ENCODE peak calls at places on chromosomes 7 and 10, in eight cellular contexts. One of them, this sample, is unnamed.
A peak's percentile ranks its signal among the peaks of the same experiment; 100 is the strongest.

GRCh38 chr10:117461766-117462423 is 80.7 kb upstream of the EMX2 start:
- DNase-seq in RPMI7951: peak; percentile 47
- DNase-seq in stromal cell of bone marrow: peak; percentile 97
- DNase-seq in stimulated activated CD4-positive, alpha-beta T cell treated with anti-CD3 and anti-CD28 coated beads, Interleukin-1b, Interleukin-23, amount 100 ng/mL, for 4 hours: no peak
- DNase-seq in B cell: no peak
- DNase-seq in activated naive CD4-positive, alpha-beta T cell treated with anti-CD3 and anti-CD28 coated beads, Interleukin-2, amount 10 ng/mL, durations not matched to agents 7 days and 5 days: no peak
- DNase-seq in SHP77: no peak
- DNase-seq in ascending aorta: peak; percentile 48
- DNase-seq in this sample: no peak

GRCh38 chr10:28470873-28471704 is 61.8 kb upstream of the WAC start:
- DNase-seq in RPMI7951: peak; percentile 2
- DNase-seq in stromal cell of bone marrow: no peak
- DNase-seq in stimulated activated CD4-positive, alpha-beta T cell treated with anti-CD3 and anti-CD28 coated beads, Interleukin-1b, Interleukin-23, amount 100 ng/mL, for 4 hours: no peak
- DNase-seq in B cell: no peak
- DNase-seq in activated naive CD4-positive, alpha-beta T cell treated with anti-CD3 and anti-CD28 coated beads, Interleukin-2, amount 10 ng/mL, durations not matched to agents 7 days and 5 days: no peak
- DNase-seq in SHP77: no peak
- DNase-seq in ascending aorta: no peak
- DNase-seq in this sample: no peak

GRCh38 chr10:68333058-68333395 is 299 bp upstream of the PBLD start:
- DNase-seq in RPMI7951: no peak
- DNase-seq in stromal cell of bone marrow: no peak
- DNase-seq in stimulated activated CD4-positive, alpha-beta T cell treated with anti-CD3 and anti-CD28 coated beads, Interleukin-1b, Interleukin-23, amount 100 ng/mL, for 4 hours: no peak
- DNase-seq in B cell: no peak
- DNase-seq in activated naive CD4-positive, alpha-beta T cell treated with anti-CD3 and anti-CD28 coated beads, Interleukin-2, amount 10 ng/mL, durations not matched to agents 7 days and 5 days: no peak
- DNase-seq in SHP77: no peak
- DNase-seq in ascending aorta: no peak
- DNase-seq in this sample: no peak

GRCh38 chr10:128709975-128710794 is 584.0 kb upstream of the MKI67 start:
- DNase-seq in RPMI7951: no peak
- DNase-seq in stromal cell of bone marrow: no peak
- DNase-seq in stimulated activated CD4-positive, alpha-beta T cell treated with anti-CD3 and anti-CD28 coated beads, Interleukin-1b, Interleukin-23, amount 100 ng/mL, for 4 hours: no peak
- DNase-seq in B cell: no peak
- DNase-seq in activated naive CD4-positive, alpha-beta T cell treated with anti-CD3 and anti-CD28 coated beads, Interleukin-2, amount 10 ng/mL, durations not matched to agents 7 days and 5 days: no peak
- DNase-seq in SHP77: no peak
- DNase-seq in ascending aorta: no peak
- DNase-seq in this sample: no peak

GRCh38 chr7:120856621-120857352 is 1.2 kb downstream of the TSPAN12 start:
- DNase-seq in RPMI7951: peak; percentile 28
- DNase-seq in stromal cell of bone marrow: no peak
- DNase-seq in stimulated activated CD4-positive, alpha-beta T cell treated with anti-CD3 and anti-CD28 coated beads, Interleukin-1b, Interleukin-23, amount 100 ng/mL, for 4 hours: no peak
- DNase-seq in B cell: peak; percentile 48
- DNase-seq in activated naive CD4-positive, alpha-beta T cell treated with anti-CD3 and anti-CD28 coated beads, Interleukin-2, amount 10 ng/mL, durations not matched to agents 7 days and 5 days: peak; percentile 27
- DNase-seq in SHP77: peak; percentile 86
- DNase-seq in ascending aorta: no peak
- DNase-seq in this sample: peak; percentile 83

GRCh38 chr10:33290286-33291052 is 44.0 kb downstream of the NRP1 start:
- DNase-seq in RPMI7951: peak; percentile 72
- DNase-seq in stromal cell of bone marrow: no peak
- DNase-seq in stimulated activated CD4-positive, alpha-beta T cell treated with anti-CD3 and anti-CD28 coated beads, Interleukin-1b, Interleukin-23, amount 100 ng/mL, for 4 hours: no peak
- DNase-seq in B cell: no peak
- DNase-seq in activated naive CD4-positive, alpha-beta T cell treated with anti-CD3 and anti-CD28 coated beads, Interleukin-2, amount 10 ng/mL, durations not matched to agents 7 days and 5 days: no peak
- DNase-seq in SHP77: no peak
- DNase-seq in ascending aorta: no peak
- DNase-seq in this sample: no peak

GRCh38 chr7:23471090-23471859 is 984 bp upstream of the IGF2BP3 start:
- DNase-seq in RPMI7951: peak; percentile 88
- DNase-seq in stromal cell of bone marrow: no peak
- DNase-seq in stimulated activated CD4-positive, alpha-beta T cell treated with anti-CD3 and anti-CD28 coated beads, Interleukin-1b, Interleukin-23, amount 100 ng/mL, for 4 hours: no peak
- DNase-seq in B cell: peak; percentile 47
- DNase-seq in activated naive CD4-positive, alpha-beta T cell treated with anti-CD3 and anti-CD28 coated beads, Interleukin-2, amount 10 ng/mL, durations not matched to agents 7 days and 5 days: peak; percentile 66
- DNase-seq in SHP77: peak; percentile 98
- DNase-seq in ascending aorta: no peak
- DNase-seq in this sample: peak; percentile 85

GRCh38 chr10:62046522-62047239 is 145.2 kb downstream of the ARID5B start:
- DNase-seq in RPMI7951: peak; percentile 83
- DNase-seq in stromal cell of bone marrow: no peak
- DNase-seq in stimulated activated CD4-positive, alpha-beta T cell treated with anti-CD3 and anti-CD28 coated beads, Interleukin-1b, Interleukin-23, amount 100 ng/mL, for 4 hours: no peak
- DNase-seq in B cell: peak; percentile 47
- DNase-seq in activated naive CD4-positive, alpha-beta T cell treated with anti-CD3 and anti-CD28 coated beads, Interleukin-2, amount 10 ng/mL, durations not matched to agents 7 days and 5 days: no peak
- DNase-seq in SHP77: no peak
- DNase-seq in ascending aorta: no peak
- DNase-seq in this sample: no peak

GRCh38 chr10:77259475-77259874 is 378.1 kb downstream of the KCNMA1 start:
- DNase-seq in RPMI7951: no peak
- DNase-seq in stromal cell of bone marrow: no peak
- DNase-seq in stimulated activated CD4-positive, alpha-beta T cell treated with anti-CD3 and anti-CD28 coated beads, Interleukin-1b, Interleukin-23, amount 100 ng/mL, for 4 hours: no peak
- DNase-seq in B cell: no peak
- DNase-seq in activated naive CD4-positive, alpha-beta T cell treated with anti-CD3 and anti-CD28 coated beads, Interleukin-2, amount 10 ng/mL, durations not matched to agents 7 days and 5 days: no peak
- DNase-seq in SHP77: no peak
- DNase-seq in ascending aorta: no peak
- DNase-seq in this sample: no peak

GRCh38 chr10:34217524-34217923 is 597.6 kb downstream of the PARD3 start:
- DNase-seq in RPMI7951: no peak
- DNase-seq in stromal cell of bone marrow: no peak
- DNase-seq in stimulated activated CD4-positive, alpha-beta T cell treated with anti-CD3 and anti-CD28 coated beads, Interleukin-1b, Interleukin-23, amount 100 ng/mL, for 4 hours: no peak
- DNase-seq in B cell: no peak
- DNase-seq in activated naive CD4-positive, alpha-beta T cell treated with anti-CD3 and anti-CD28 coated beads, Interleukin-2, amount 10 ng/mL, durations not matched to agents 7 days and 5 days: no peak
- DNase-seq in SHP77: no peak
- DNase-seq in ascending aorta: no peak
- DNase-seq in this sample: no peak

GRCh38 chr10:88672041-88672440 is 7.8 kb downstream of the LIPF start:
- DNase-seq in RPMI7951: peak; percentile 13
- DNase-seq in stromal cell of bone marrow: no peak
- DNase-seq in stimulated activated CD4-positive, alpha-beta T cell treated with anti-CD3 and anti-CD28 coated beads, Interleukin-1b, Interleukin-23, amount 100 ng/mL, for 4 hours: no peak
- DNase-seq in B cell: no peak
- DNase-seq in activated naive CD4-positive, alpha-beta T cell treated with anti-CD3 and anti-CD28 coated beads, Interleukin-2, amount 10 ng/mL, durations not matched to agents 7 days and 5 days: no peak
- DNase-seq in SHP77: no peak
- DNase-seq in ascending aorta: no peak
- DNase-seq in this sample: no peak

GRCh38 chr10:118546479-118546878 is 49.0 kb downstream of the PRLHR start:
- DNase-seq in RPMI7951: no peak
- DNase-seq in stromal cell of bone marrow: no peak
- DNase-seq in stimulated activated CD4-positive, alpha-beta T cell treated with anti-CD3 and anti-CD28 coated beads, Interleukin-1b, Interleukin-23, amount 100 ng/mL, for 4 hours: no peak
- DNase-seq in B cell: no peak
- DNase-seq in activated naive CD4-positive, alpha-beta T cell treated with anti-CD3 and anti-CD28 coated beads, Interleukin-2, amount 10 ng/mL, durations not matched to agents 7 days and 5 days: no peak
- DNase-seq in SHP77: no peak
- DNase-seq in ascending aorta: no peak
- DNase-seq in this sample: no peak

GRCh38 chr10:9807848-9808247 is 1209.8 kb upstream of the CELF2 start:
- DNase-seq in RPMI7951: no peak
- DNase-seq in stromal cell of bone marrow: no peak
- DNase-seq in stimulated activated CD4-positive, alpha-beta T cell treated with anti-CD3 and anti-CD28 coated beads, Interleukin-1b, Interleukin-23, amount 100 ng/mL, for 4 hours: no peak
- DNase-seq in B cell: no peak
- DNase-seq in activated naive CD4-positive, alpha-beta T cell treated with anti-CD3 and anti-CD28 coated beads, Interleukin-2, amount 10 ng/mL, durations not matched to agents 7 days and 5 days: no peak
- DNase-seq in SHP77: no peak
- DNase-seq in ascending aorta: no peak
- DNase-seq in this sample: no peak

GRCh38 chr7:157405914-157406810 is 69.4 kb downstream of the DNAJB6 start:
- DNase-seq in RPMI7951: no peak
- DNase-seq in stromal cell of bone marrow: no peak
- DNase-seq in stimulated activated CD4-positive, alpha-beta T cell treated with anti-CD3 and anti-CD28 coated beads, Interleukin-1b, Interleukin-23, amount 100 ng/mL, for 4 hours: no peak
- DNase-seq in B cell: no peak
- DNase-seq in activated naive CD4-positive, alpha-beta T cell treated with anti-CD3 and anti-CD28 coated beads, Interleukin-2, amount 10 ng/mL, durations not matched to agents 7 days and 5 days: no peak
- DNase-seq in SHP77: no peak
- DNase-seq in ascending aorta: no peak
- DNase-seq in this sample: no peak

GRCh38 chr7:96402913-96403312 is 81.0 kb upstream of the SLC25A13 start:
- DNase-seq in RPMI7951: no peak
- DNase-seq in stromal cell of bone marrow: no peak
- DNase-seq in stimulated activated CD4-positive, alpha-beta T cell treated with anti-CD3 and anti-CD28 coated beads, Interleukin-1b, Interleukin-23, amount 100 ng/mL, for 4 hours: no peak
- DNase-seq in B cell: no peak
- DNase-seq in activated naive CD4-positive, alpha-beta T cell treated with anti-CD3 and anti-CD28 coated beads, Interleukin-2, amount 10 ng/mL, durations not matched to agents 7 days and 5 days: no peak
- DNase-seq in SHP77: no peak
- DNase-seq in ascending aorta: no peak
- DNase-seq in this sample: no peak

GRCh38 chr10:101535949-101536348 is 52.1 kb downstream of the POLL start:
- DNase-seq in RPMI7951: no peak
- DNase-seq in stromal cell of bone marrow: no peak
- DNase-seq in stimulated activated CD4-positive, alpha-beta T cell treated with anti-CD3 and anti-CD28 coated beads, Interleukin-1b, Interleukin-23, amount 100 ng/mL, for 4 hours: no peak
- DNase-seq in B cell: no peak
- DNase-seq in activated naive CD4-positive, alpha-beta T cell treated with anti-CD3 and anti-CD28 coated beads, Interleukin-2, amount 10 ng/mL, durations not matched to agents 7 days and 5 days: no peak
- DNase-seq in SHP77: no peak
- DNase-seq in ascending aorta: no peak
- DNase-seq in this sample: peak; percentile 47

GRCh38 chr10:116287906-116288501 is 15.0 kb upstream of the GFRA1 start:
- DNase-seq in RPMI7951: no peak
- DNase-seq in stromal cell of bone marrow: peak; percentile 33
- DNase-seq in stimulated activated CD4-positive, alpha-beta T cell treated with anti-CD3 and anti-CD28 coated beads, Interleukin-1b, Interleukin-23, amount 100 ng/mL, for 4 hours: no peak
- DNase-seq in B cell: no peak
- DNase-seq in activated naive CD4-positive, alpha-beta T cell treated with anti-CD3 and anti-CD28 coated beads, Interleukin-2, amount 10 ng/mL, durations not matched to agents 7 days and 5 days: peak; percentile 37
- DNase-seq in SHP77: peak; percentile 37
- DNase-seq in ascending aorta: no peak
- DNase-seq in this sample: peak; percentile 32

GRCh38 chr7:110962374-110962773 is 128.6 kb upstream of the LRRN3 start:
- DNase-seq in RPMI7951: no peak
- DNase-seq in stromal cell of bone marrow: no peak
- DNase-seq in stimulated activated CD4-positive, alpha-beta T cell treated with anti-CD3 and anti-CD28 coated beads, Interleukin-1b, Interleukin-23, amount 100 ng/mL, for 4 hours: no peak
- DNase-seq in B cell: no peak
- DNase-seq in activated naive CD4-positive, alpha-beta T cell treated with anti-CD3 and anti-CD28 coated beads, Interleukin-2, amount 10 ng/mL, durations not matched to agents 7 days and 5 days: no peak
- DNase-seq in SHP77: no peak
- DNase-seq in ascending aorta: no peak
- DNase-seq in this sample: no peak

GRCh38 chr7:137295925-137296324 is 47.6 kb downstream of the PTN start:
- DNase-seq in RPMI7951: no peak
- DNase-seq in stromal cell of bone marrow: no peak
- DNase-seq in stimulated activated CD4-positive, alpha-beta T cell treated with anti-CD3 and anti-CD28 coated beads, Interleukin-1b, Interleukin-23, amount 100 ng/mL, for 4 hours: no peak
- DNase-seq in B cell: no peak
- DNase-seq in activated naive CD4-positive, alpha-beta T cell treated with anti-CD3 and anti-CD28 coated beads, Interleukin-2, amount 10 ng/mL, durations not matched to agents 7 days and 5 days: no peak
- DNase-seq in SHP77: no peak
- DNase-seq in ascending aorta: no peak
- DNase-seq in this sample: no peak

GRCh38 chr7:81256991-81257390 is 338.1 kb upstream of the SEMA3C start:
- DNase-seq in RPMI7951: peak; percentile 71
- DNase-seq in stromal cell of bone marrow: no peak
- DNase-seq in stimulated activated CD4-positive, alpha-beta T cell treated with anti-CD3 and anti-CD28 coated beads, Interleukin-1b, Interleukin-23, amount 100 ng/mL, for 4 hours: no peak
- DNase-seq in B cell: no peak
- DNase-seq in activated naive CD4-positive, alpha-beta T cell treated with anti-CD3 and anti-CD28 coated beads, Interleukin-2, amount 10 ng/mL, durations not matched to agents 7 days and 5 days: no peak
- DNase-seq in SHP77: no peak
- DNase-seq in ascending aorta: no peak
- DNase-seq in this sample: no peak

GRCh38 chr10:20956843-20957242 is 59.7 kb upstream of the NEBL start:
- DNase-seq in RPMI7951: no peak
- DNase-seq in stromal cell of bone marrow: no peak
- DNase-seq in stimulated activated CD4-positive, alpha-beta T cell treated with anti-CD3 and anti-CD28 coated beads, Interleukin-1b, Interleukin-23, amount 100 ng/mL, for 4 hours: no peak
- DNase-seq in B cell: no peak
- DNase-seq in activated naive CD4-positive, alpha-beta T cell treated with anti-CD3 and anti-CD28 coated beads, Interleukin-2, amount 10 ng/mL, durations not matched to agents 7 days and 5 days: no peak
- DNase-seq in SHP77: no peak
- DNase-seq in ascending aorta: no peak
- DNase-seq in this sample: no peak

GRCh38 chr10:114370199-114370598 is 34.1 kb downstream of the AFAP1L2 start:
- DNase-seq in RPMI7951: no peak
- DNase-seq in stromal cell of bone marrow: no peak
- DNase-seq in stimulated activated CD4-positive, alpha-beta T cell treated with anti-CD3 and anti-CD28 coated beads, Interleukin-1b, Interleukin-23, amount 100 ng/mL, for 4 hours: no peak
- DNase-seq in B cell: no peak
- DNase-seq in activated naive CD4-positive, alpha-beta T cell treated with anti-CD3 and anti-CD28 coated beads, Interleukin-2, amount 10 ng/mL, durations not matched to agents 7 days and 5 days: no peak
- DNase-seq in SHP77: no peak
- DNase-seq in ascending aorta: no peak
- DNase-seq in this sample: no peak

GRCh38 chr7:45689011-45689796 is 115.0 kb downstream of the ADCY1 start:
- DNase-seq in RPMI7951: peak; percentile 96
- DNase-seq in stromal cell of bone marrow: peak; percentile 18
- DNase-seq in stimulated activated CD4-positive, alpha-beta T cell treated with anti-CD3 and anti-CD28 coated beads, Interleukin-1b, Interleukin-23, amount 100 ng/mL, for 4 hours: no peak
- DNase-seq in B cell: no peak
- DNase-seq in activated naive CD4-positive, alpha-beta T cell treated with anti-CD3 and anti-CD28 coated beads, Interleukin-2, amount 10 ng/mL, durations not matched to agents 7 days and 5 days: no peak
- DNase-seq in SHP77: no peak
- DNase-seq in ascending aorta: no peak
- DNase-seq in this sample: no peak

GRCh38 chr7:141466151-141466904 is 84.9 kb upstream of the AGK start:
- DNase-seq in RPMI7951: peak; percentile 53
- DNase-seq in stromal cell of bone marrow: peak; percentile 42
- DNase-seq in stimulated activated CD4-positive, alpha-beta T cell treated with anti-CD3 and anti-CD28 coated beads, Interleukin-1b, Interleukin-23, amount 100 ng/mL, for 4 hours: no peak
- DNase-seq in B cell: no peak
- DNase-seq in activated naive CD4-positive, alpha-beta T cell treated with anti-CD3 and anti-CD28 coated beads, Interleukin-2, amount 10 ng/mL, durations not matched to agents 7 days and 5 days: no peak
- DNase-seq in SHP77: no peak
- DNase-seq in ascending aorta: no peak
- DNase-seq in this sample: no peak

GRCh38 chr7:138396251-138397070 is 63.6 kb upstream of the TRIM24 start:
- DNase-seq in RPMI7951: no peak
- DNase-seq in stromal cell of bone marrow: no peak
- DNase-seq in stimulated activated CD4-positive, alpha-beta T cell treated with anti-CD3 and anti-CD28 coated beads, Interleukin-1b, Interleukin-23, amount 100 ng/mL, for 4 hours: no peak
- DNase-seq in B cell: no peak
- DNase-seq in activated naive CD4-positive, alpha-beta T cell treated with anti-CD3 and anti-CD28 coated beads, Interleukin-2, amount 10 ng/mL, durations not matched to agents 7 days and 5 days: no peak
- DNase-seq in SHP77: no peak
- DNase-seq in ascending aorta: no peak
- DNase-seq in this sample: peak; percentile 53

GRCh38 chr10:73044378-73045285 is 52.0 kb downstream of the P4HA1 start:
- DNase-seq in RPMI7951: peak; percentile 33
- DNase-seq in stromal cell of bone marrow: peak; percentile 89
- DNase-seq in stimulated activated CD4-positive, alpha-beta T cell treated with anti-CD3 and anti-CD28 coated beads, Interleukin-1b, Interleukin-23, amount 100 ng/mL, for 4 hours: no peak
- DNase-seq in B cell: no peak
- DNase-seq in activated naive CD4-positive, alpha-beta T cell treated with anti-CD3 and anti-CD28 coated beads, Interleukin-2, amount 10 ng/mL, durations not matched to agents 7 days and 5 days: no peak
- DNase-seq in SHP77: no peak
- DNase-seq in ascending aorta: no peak
- DNase-seq in this sample: no peak

GRCh38 chr10:74882427-74882826 is 56.0 kb downstream of the KAT6B start:
- DNase-seq in RPMI7951: no peak
- DNase-seq in stromal cell of bone marrow: no peak
- DNase-seq in stimulated activated CD4-positive, alpha-beta T cell treated with anti-CD3 and anti-CD28 coated beads, Interleukin-1b, Interleukin-23, amount 100 ng/mL, for 4 hours: no peak
- DNase-seq in B cell: no peak
- DNase-seq in activated naive CD4-positive, alpha-beta T cell treated with anti-CD3 and anti-CD28 coated beads, Interleukin-2, amount 10 ng/mL, durations not matched to agents 7 days and 5 days: no peak
- DNase-seq in SHP77: no peak
- DNase-seq in ascending aorta: no peak
- DNase-seq in this sample: no peak

GRCh38 chr10:103102195-103102594 is 90.9 kb downstream of the NT5C2 start:
- DNase-seq in RPMI7951: no peak
- DNase-seq in stromal cell of bone marrow: no peak
- DNase-seq in stimulated activated CD4-positive, alpha-beta T cell treated with anti-CD3 and anti-CD28 coated beads, Interleukin-1b, Interleukin-23, amount 100 ng/mL, for 4 hours: no peak
- DNase-seq in B cell: no peak
- DNase-seq in activated naive CD4-positive, alpha-beta T cell treated with anti-CD3 and anti-CD28 coated beads, Interleukin-2, amount 10 ng/mL, durations not matched to agents 7 days and 5 days: no peak
- DNase-seq in SHP77: no peak
- DNase-seq in ascending aorta: no peak
- DNase-seq in this sample: no peak

GRCh38 chr7:129874722-129875121 is 78.0 kb downstream of the UBE2H start:
- DNase-seq in RPMI7951: no peak
- DNase-seq in stromal cell of bone marrow: no peak
- DNase-seq in stimulated activated CD4-positive, alpha-beta T cell treated with anti-CD3 and anti-CD28 coated beads, Interleukin-1b, Interleukin-23, amount 100 ng/mL, for 4 hours: no peak
- DNase-seq in B cell: no peak
- DNase-seq in activated naive CD4-positive, alpha-beta T cell treated with anti-CD3 and anti-CD28 coated beads, Interleukin-2, amount 10 ng/mL, durations not matched to agents 7 days and 5 days: no peak
- DNase-seq in SHP77: no peak
- DNase-seq in ascending aorta: no peak
- DNase-seq in this sample: no peak

GRCh38 chr7:20435305-20435704 is 104.6 kb downstream of the ITGB8 start:
- DNase-seq in RPMI7951: no peak
- DNase-seq in stromal cell of bone marrow: peak; percentile 36
- DNase-seq in stimulated activated CD4-positive, alpha-beta T cell treated with anti-CD3 and anti-CD28 coated beads, Interleukin-1b, Interleukin-23, amount 100 ng/mL, for 4 hours: no peak
- DNase-seq in B cell: no peak
- DNase-seq in activated naive CD4-positive, alpha-beta T cell treated with anti-CD3 and anti-CD28 coated beads, Interleukin-2, amount 10 ng/mL, durations not matched to agents 7 days and 5 days: no peak
- DNase-seq in SHP77: no peak
- DNase-seq in ascending aorta: no peak
- DNase-seq in this sample: no peak

GRCh38 chr7:1228535-1229333 is 3.9 kb upstream of the UNCX start:
- DNase-seq in RPMI7951: no peak
- DNase-seq in stromal cell of bone marrow: no peak
- DNase-seq in stimulated activated CD4-positive, alpha-beta T cell treated with anti-CD3 and anti-CD28 coated beads, Interleukin-1b, Interleukin-23, amount 100 ng/mL, for 4 hours: no peak
- DNase-seq in B cell: no peak
- DNase-seq in activated naive CD4-positive, alpha-beta T cell treated with anti-CD3 and anti-CD28 coated beads, Interleukin-2, amount 10 ng/mL, durations not matched to agents 7 days and 5 days: no peak
- DNase-seq in SHP77: no peak
- DNase-seq in ascending aorta: no peak
- DNase-seq in this sample: no peak

GRCh38 chr10:90319188-90319914 is 538.5 kb downstream of the HTR7 start:
- DNase-seq in RPMI7951: peak; percentile 94
- DNase-seq in stromal cell of bone marrow: peak; percentile 64
- DNase-seq in stimulated activated CD4-positive, alpha-beta T cell treated with anti-CD3 and anti-CD28 coated beads, Interleukin-1b, Interleukin-23, amount 100 ng/mL, for 4 hours: no peak
- DNase-seq in B cell: no peak
- DNase-seq in activated naive CD4-positive, alpha-beta T cell treated with anti-CD3 and anti-CD28 coated beads, Interleukin-2, amount 10 ng/mL, durations not matched to agents 7 days and 5 days: no peak
- DNase-seq in SHP77: peak; percentile 2
- DNase-seq in ascending aorta: no peak
- DNase-seq in this sample: no peak